ENCODE peak calls at places on chromosomes 1 and 21, in eight cellular contexts. T, V, G, B, N, I, H and R are unnamed samples.

GRCh38 chr1:42259739-42260064 is 75.3 kb downstream of the FOXJ3 start:
- DNase-seq in T (no peak), V (no peak), G (no peak), B (no peak), N (no peak), I (no peak), H (no peak), R (no peak)

GRCh38 chr1:145690587-145691558 is 16.3 kb downstream of the PDZK1 start:
- DNase-seq in T (no peak), V (no peak), G (peak; percentile 63), B (peak; percentile 89), N (no peak), I (peak; percentile 17), H (no peak), R (no peak)

GRCh38 chr1:210400043-210400840 is 71.5 kb downstream of the HHAT start:
- DNase-seq in T (peak; percentile 82), V (peak; percentile 49), G (peak; percentile 76), B (peak; percentile 68), N (peak; percentile 40), I (peak; percentile 58), H (peak; percentile 41), R (peak; percentile 49)

GRCh38 chr21:38351176-38351959 is 94.6 kb downstream of the KCNJ15 start:
- DNase-seq in T (no peak), V (peak; percentile 45), G (no peak), B (no peak), N (no peak), I (no peak), H (no peak), R (no peak)

GRCh38 chr1:241235236-241235897 is 121.6 kb downstream of the RGS7 start:
- DNase-seq in T (no peak), V (no peak), G (no peak), B (no peak), N (peak; percentile 8), I (no peak), H (no peak), R (no peak)

GRCh38 chr1:172658871-172659453 is at the start of gene FASLG:
- DNase-seq in T (no peak), V (no peak), G (no peak), B (no peak), N (no peak), I (peak; percentile 73), H (peak; percentile 62), R (no peak)

GRCh38 chr1:7469255-7469938 is 301.7 kb upstream of the VAMP3 start:
- DNase-seq in T (no peak), V (no peak), G (no peak), B (peak; percentile 11), N (no peak), I (no peak), H (no peak), R (no peak)

GRCh38 chr1:175482072-175482451 is 261.3 kb downstream of the TNR start:
- DNase-seq in T (no peak), V (no peak), G (no peak), B (no peak), N (no peak), I (no peak), H (no peak), R (no peak)

GRCh38 chr1:15168479-15168878 is 14.9 kb downstream of the TMEM51 start:
- DNase-seq in T (no peak), V (no peak), G (peak; percentile 92), B (peak; percentile 99), N (no peak), I (no peak), H (no peak), R (no peak)

GRCh38 chr1:44016875-44017400 is 14.3 kb downstream of the SLC6A9 start:
- DNase-seq in T (no peak), V (no peak), G (no peak), B (no peak), N (no peak), I (no peak), H (no peak), R (no peak)

GRCh38 chr1:230906226-230906625 is 37.9 kb upstream of the C1orf198 start:
- DNase-seq in T (no peak), V (no peak), G (no peak), B (no peak), N (no peak), I (no peak), H (no peak), R (no peak)

GRCh38 chr1:111758373-111758772 is 2.7 kb downstream of the DDX20 start:
- DNase-seq in T (no peak), V (no peak), G (no peak), B (no peak), N (no peak), I (no peak), H (no peak), R (no peak)

GRCh38 chr1:41712081-41712480 is 206.6 kb downstream of the HIVEP3 start:
- DNase-seq in T (no peak), V (no peak), G (no peak), B (no peak), N (no peak), I (no peak), H (no peak), R (no peak)

GRCh38 chr21:36813071-36813470 is 114.2 kb downstream of the SIM2 start:
- DNase-seq in T (no peak), V (no peak), G (no peak), B (peak; percentile 27), N (no peak), I (no peak), H (no peak), R (no peak)

GRCh38 chr1:23548704-23549143 is 10.6 kb downstream of the ID3 start:
- DNase-seq in T (no peak), V (peak; percentile 82), G (no peak), B (peak; percentile 79), N (no peak), I (no peak), H (no peak), R (no peak)

GRCh38 chr21:36798461-36798860 is 99.5 kb downstream of the SIM2 start:
- DNase-seq in T (no peak), V (no peak), G (no peak), B (no peak), N (no peak), I (no peak), H (no peak), R (no peak)

GRCh38 chr1:158563852-158564251 is 6.5 kb downstream of the OR6P1 start:
- DNase-seq in T (no peak), V (no peak), G (no peak), B (no peak), N (no peak), I (no peak), H (no peak), R (no peak)

GRCh38 chr21:42757826-42758655 is 104.6 kb downstream of the PDE9A start:
- DNase-seq in T (no peak), V (no peak), G (no peak), B (no peak), N (no peak), I (no peak), H (no peak), R (no peak)

GRCh38 chr1:192539450-192540132 is 36.0 kb upstream of the RGS1 start:
- DNase-seq in T (no peak), V (no peak), G (peak; percentile 87), B (peak; percentile 94), N (no peak), I (no peak), H (no peak), R (no peak)

GRCh38 chr1:119467857-119468666 is 38.9 kb upstream of the HSD3B1 start:
- DNase-seq in T (peak; percentile 4), V (no peak), G (no peak), B (no peak), N (no peak), I (no peak), H (no peak), R (no peak)

GRCh38 chr1:203306089-203306969 is 1.0 kb downstream of the BTG2 start:
- DNase-seq in T (peak; percentile 83), V (peak; percentile 92), G (peak; percentile 17), B (peak; percentile 70), N (peak; percentile 64), I (peak; percentile 51), H (peak; percentile 40), R (no peak)